ENCODE peak calls at places on chromosome X, in five cellular contexts. Y, P, C, Z and R are unnamed samples.

GRCh38 chrX:30875957-30876356 is 13.1 kb downstream of the TAB3 start:
- DNase-seq in Y (no peak), P (no peak), Z (peak), C (peak), R (no peak)

GRCh38 chrX:285076-285677 is 4.0 kb downstream of the PLCXD1 start:
- DNase-seq in Z (no peak), C (no peak), Y (no peak), P (no peak), R (no peak)

GRCh38 chrX:119488749-119489148 is 20.5 kb downstream of the SLC25A5 start:
- DNase-seq in Z (peak), P (peak), C (no peak), Y (no peak), R (peak)

GRCh38 chrX:65575024-65575423 is 40.4 kb upstream of the LAS1L start:
- DNase-seq in P (no peak), Y (no peak), Z (no peak), C (peak), R (no peak)

GRCh38 chrX:56804867-56805266 is 75.8 kb downstream of the NBDY start:
- DNase-seq in Y (no peak), P (no peak), C (peak), Z (no peak), R (no peak)

GRCh38 chrX:48958635-48959094 is 1.3 kb upstream of the OTUD5 start:
- DNase-seq in P (peak), Z (peak), C (peak), Y (no peak), R (peak)

GRCh38 chrX:9859711-9860555 is 73.7 kb downstream of the SHROOM2 start:
- DNase-seq in Y (no peak), Z (peak), C (peak), P (no peak), R (no peak)

GRCh38 chrX:103656623-103657022 is 27.8 kb downstream of the TCEAL1 start:
- DNase-seq in Y (no peak), C (peak), Z (peak), P (no peak), R (no peak)

GRCh38 chrX:66030505-66031317 is 9.2 kb downstream of the VSIG4 start:
- DNase-seq in Y (no peak), C (peak), P (no peak), Z (peak), R (no peak)

GRCh38 chrX:49956313-49956712 is 33.9 kb downstream of the CLCN5 start:
- DNase-seq in Z (no peak), P (no peak), C (no peak), Y (no peak), R (no peak)

GRCh38 chrX:117120700-117121099 is 657.9 kb upstream of the CT83 start:
- DNase-seq in P (no peak), C (no peak), Z (no peak), Y (no peak), R (no peak)

GRCh38 chrX:21375795-21376069 is 1.5 kb downstream of the CNKSR2 start:
- DNase-seq in Y (no peak), P (no peak), Z (no peak), C (no peak), R (no peak)

GRCh38 chrX:79270401-79270800 is 96.7 kb downstream of the ITM2A start:
- DNase-seq in Y (no peak), C (no peak), P (peak), Z (no peak), R (peak)

GRCh38 chrX:53022381-53022780 is 26.2 kb upstream of the GPR173 start:
- DNase-seq in Z (no peak), P (no peak), C (no peak), Y (no peak), R (no peak)

GRCh38 chrX:48902135-48902534 is 4.4 kb downstream of the PQBP1 start:
- DNase-seq in P (no peak), Y (no peak), Z (no peak), C (no peak), R (no peak)

GRCh38 chrX:102846544-102847236 is 90.4 kb upstream of the RAB40AL start:
- DNase-seq in C (peak), Z (peak), P (no peak), Y (no peak), R (no peak)

GRCh38 chrX:17377795-17378194 is 2.8 kb downstream of the NHS start:
- DNase-seq in Y (no peak), C (no peak), Z (no peak), P (no peak), R (no peak)

GRCh38 chrX:372856-373640 is 13.7 kb downstream of the PPP2R3B start:
- DNase-seq in Y (peak), Z (no peak), P (no peak), C (no peak), R (no peak)

GRCh38 chrX:128807367-128807766 is 715.9 kb downstream of the SMARCA1 start:
- DNase-seq in P (no peak), Y (no peak), Z (no peak), C (no peak), R (no peak)

GRCh38 chrX:68186552-68187262 is 246.6 kb downstream of the OPHN1 start:
- DNase-seq in Y (no peak), Z (no peak), C (peak), P (no peak), R (no peak)

GRCh38 chrX:36160056-36160455 is 240.5 kb downstream of the CFAP47 start:
- DNase-seq in Z (no peak), P (no peak), Y (no peak), C (peak), R (no peak)

GRCh38 chrX:101595739-101596419 is 21.9 kb downstream of the ARMCX6 start:
- DNase-seq in P (peak), Y (no peak), C (peak), Z (peak), R (no peak)

GRCh38 chrX:2360731-2361130 is 140.0 kb downstream of the DHRSX start:
- DNase-seq in Y (no peak), C (peak), P (no peak), Z (peak), R (no peak)

GRCh38 chrX:255923-256331 is 25.3 kb upstream of the PLCXD1 start:
- DNase-seq in Y (no peak), C (no peak), Z (no peak), P (no peak), R (no peak)

GRCh38 chrX:120559799-120560198 is 963 bp downstream of the CUL4B start:
- DNase-seq in Z (no peak), Y (no peak), P (no peak), C (peak), R (no peak)

GRCh38 chrX:39874202-39874816 is 223.4 kb downstream of the BCOR start:
- DNase-seq in P (no peak), Z (no peak), Y (no peak), C (peak), R (no peak)

GRCh38 chrX:39720945-39721344 is 376.8 kb downstream of the BCOR start:
- DNase-seq in Y (no peak), C (no peak), P (no peak), Z (no peak), R (no peak)

GRCh38 chrX:48516987-48517386 is 4.6 kb upstream of the EBP start:
- DNase-seq in Y (no peak), P (no peak), C (no peak), Z (no peak), R (no peak)

GRCh38 chrX:30010471-30010870 is 204.9 kb upstream of the MAGEB2 start:
- DNase-seq in Y (no peak), Z (no peak), P (no peak), C (no peak), R (no peak)

GRCh38 chrX:49610718-49611310 is 12.0 kb downstream of the GAGE1 start:
- DNase-seq in Y (no peak), P (no peak), Z (no peak), C (no peak), R (no peak)

GRCh38 chrX:12497832-12498591 is 293.2 kb upstream of the PRPS2 start:
- DNase-seq in Z (no peak), Y (no peak), P (no peak), C (no peak), R (no peak)

GRCh38 chrX:111114806-111115205 is 18.8 kb downstream of the PAK3 start:
- DNase-seq in P (no peak), Y (no peak), C (peak), Z (no peak), R (no peak)

GRCh38 chrX:130024127-130024526 is 41.7 kb downstream of the BCORL1 start:
- DNase-seq in P (peak), Y (no peak), Z (peak), C (peak), R (peak)

GRCh38 chrX:106902684-106903083 is 457 bp downstream of the RIPPLY1 start:
- DNase-seq in Z (no peak), P (no peak), C (no peak), Y (no peak), R (no peak)

GRCh38 chrX:106903291-106903820 is at the start of gene RIPPLY1:
- DNase-seq in C (no peak), P (no peak), Z (no peak), Y (no peak), R (no peak)

GRCh38 chrX:106905064-106905708 is 2.0 kb upstream of the RIPPLY1 start:
- DNase-seq in Y (no peak), P (no peak), C (no peak), Z (no peak), R (no peak)

GRCh38 chrX:106901781-106902219 is 1.3 kb downstream of the RIPPLY1 start:
- DNase-seq in P (no peak), C (no peak), Y (no peak), Z (no peak), R (no peak)

GRCh38 chrX:106903856-106904528 is 851 bp upstream of the RIPPLY1 start:
- DNase-seq in Y (no peak), Z (no peak), C (no peak), P (no peak), R (no peak)
- TF ChIP-seq CTCF in Y (no peak), Z (no peak), C (no peak), P (no peak), R (no peak)

DNA sequence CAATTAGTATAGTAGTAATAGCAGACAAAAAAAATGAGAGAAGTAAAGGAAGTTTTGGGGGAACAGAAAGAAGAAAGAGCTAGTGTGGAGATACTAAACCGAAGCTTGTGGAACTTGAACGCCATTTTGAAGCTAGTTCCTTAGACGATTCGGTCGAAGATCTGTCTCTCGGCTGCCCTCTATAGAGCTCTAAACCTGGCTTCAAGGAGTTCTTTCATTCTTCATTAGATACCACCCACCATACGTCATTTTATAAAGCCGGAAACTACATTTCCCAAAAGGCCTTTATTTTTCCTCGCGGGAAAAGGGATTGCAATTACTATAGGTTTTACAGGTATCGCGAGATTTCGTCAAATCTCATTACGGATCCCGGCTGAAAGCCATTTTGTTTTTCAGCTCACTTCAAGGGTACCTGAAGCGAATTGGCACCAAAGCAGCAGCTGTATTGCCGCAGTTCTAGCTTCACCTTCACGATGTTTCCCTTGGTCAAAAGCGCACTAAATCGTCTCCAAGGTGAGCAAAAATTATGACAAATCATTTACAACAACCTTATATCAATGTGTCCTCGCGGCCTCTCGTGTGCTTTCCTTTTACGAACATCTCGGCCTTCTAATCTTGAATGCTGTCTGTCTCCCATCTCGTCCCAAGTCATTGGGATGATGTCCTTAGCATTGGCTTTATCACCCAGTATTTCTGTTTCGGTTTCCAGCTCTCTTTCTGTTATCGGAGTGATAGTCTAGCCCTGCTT is at the start of gene COX7B:
- DNase-seq in Y (no peak), Z (peak), P (peak), C (peak), R (no peak)
- TF ChIP-seq CTCF in Y (peak), Z (peak), P (no peak), C (peak), R (peak)

DNA sequence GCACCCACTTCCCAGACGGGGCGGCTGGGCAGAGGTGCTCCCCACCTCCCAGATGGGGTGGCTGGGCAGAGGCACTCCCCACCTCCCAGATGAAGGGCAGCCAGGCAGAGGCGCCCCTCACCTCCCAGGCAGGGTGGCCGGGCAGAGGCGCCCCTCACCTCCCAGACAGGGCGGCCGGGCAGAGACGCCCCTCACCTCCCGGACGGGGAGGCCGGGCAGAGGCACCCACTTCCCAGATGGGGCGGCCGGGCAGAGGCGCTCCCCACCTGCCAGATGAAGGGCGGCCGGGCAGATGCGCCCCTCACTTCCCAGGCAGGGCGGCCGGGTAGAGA is 61.2 kb downstream of the UPRT start:
- DNase-seq in C (no peak), Y (no peak), Z (no peak), P (no peak), R (no peak)
- TF ChIP-seq CTCF in C (no peak), Y (no peak), Z (no peak), P (no peak), R (no peak)

GRCh38 chrX:6904178-6904577 is 243.3 kb upstream of the STS start:
- DNase-seq in C (no peak), Y (no peak), P (no peak), Z (no peak), R (no peak)

GRCh38 chrX:6898371-6898770 is 249.1 kb upstream of the STS start:
- DNase-seq in Z (no peak), P (no peak), Y (no peak), C (no peak), R (no peak)
- TF ChIP-seq CTCF in Z (no peak), P (no peak), Y (no peak), C (no peak), R (no peak)

GRCh38 chrX:147550217-147550616 is 361.5 kb upstream of the FMR1 start:
- DNase-seq in Y (no peak), Z (no peak), P (no peak), C (no peak), R (no peak)
- TF ChIP-seq CTCF in Y (no peak), Z (no peak), P (no peak), C (no peak), R (no peak)

DNA sequence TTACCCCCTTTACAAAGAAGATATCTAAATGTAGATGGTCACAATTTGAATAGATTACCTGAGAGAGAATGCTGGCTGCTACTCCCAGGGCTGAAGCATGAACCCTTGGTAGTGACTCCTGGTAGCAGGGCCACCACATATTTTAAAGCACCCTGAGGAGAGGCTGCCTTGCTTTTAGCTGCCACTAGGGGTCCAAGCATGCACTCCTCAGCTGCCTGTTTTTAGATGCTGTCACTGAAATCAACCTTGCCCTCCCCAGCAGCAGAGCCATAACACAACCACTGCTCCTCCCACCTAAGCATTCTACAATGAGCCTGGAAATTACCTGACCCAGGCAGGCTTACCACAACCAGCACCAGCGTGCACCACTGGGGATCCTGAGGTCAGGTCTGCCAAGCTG is 850.9 kb downstream of the FAM133A start:
- DNase-seq in Z (no peak), Y (no peak), P (no peak), C (peak), R (no peak)
- TF ChIP-seq CTCF in Z (peak), Y (no peak), P (no peak), C (no peak), R (no peak)

GRCh38 chrX:134813697-134814096 is 155.4 kb upstream of the PLAC1 start:
- DNase-seq in C (no peak), Y (no peak), P (no peak), Z (no peak), R (no peak)
- TF ChIP-seq CTCF in C (no peak), Y (no peak), P (no peak), Z (no peak), R (no peak)

DNA sequence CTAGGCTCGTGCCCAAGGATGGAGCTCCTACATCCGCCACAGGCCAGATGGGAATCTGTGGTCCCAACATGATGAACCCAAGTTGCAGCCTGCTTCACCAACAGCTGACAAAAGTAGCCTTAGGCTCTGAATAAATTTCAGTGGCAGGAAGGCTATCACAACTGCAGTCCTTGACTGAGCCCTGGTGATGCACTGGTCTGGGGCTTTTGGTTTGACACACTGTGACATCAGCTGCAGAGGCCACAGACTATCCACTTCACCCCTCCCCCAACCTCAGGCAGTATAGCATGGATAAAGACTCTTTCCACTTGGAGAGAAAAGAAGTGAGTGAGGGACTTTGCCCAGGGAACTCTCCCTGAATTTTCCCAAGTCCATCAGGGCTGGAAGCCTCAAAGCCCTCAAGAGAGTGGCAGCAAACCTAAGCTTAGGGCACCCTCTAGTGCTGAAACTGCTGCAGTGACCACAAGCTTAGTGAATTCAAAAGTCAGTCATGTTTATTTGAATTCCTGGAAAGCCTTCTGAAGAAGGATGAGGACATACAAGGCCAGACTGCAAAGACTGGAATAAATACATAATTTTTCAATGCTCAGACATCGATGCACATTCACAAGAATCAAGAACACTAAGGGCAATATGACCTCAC is 135.0 kb upstream of the TENT5D start:
- DNase-seq in P (no peak), Z (no peak), C (peak), Y (no peak), R (no peak)
- TF ChIP-seq CTCF in P (no peak), Z (peak), C (peak), Y (no peak), R (peak)

GRCh38 chrX:23782455-23782854 is 518 bp upstream of the SAT1 start:
- DNase-seq in C (no peak), P (no peak), Z (no peak), Y (no peak), R (no peak)
- TF ChIP-seq CTCF in C (no peak), P (no peak), Z (no peak), Y (no peak), R (no peak)

GRCh38 chrX:149877157-149877556 is 3.8 kb upstream of the MAGEA8 start:
- DNase-seq in Z (no peak), Y (no peak), P (no peak), C (no peak), R (no peak)

GRCh38 chrX:149870840-149871239 is 10.1 kb upstream of the MAGEA8 start:
- DNase-seq in P (no peak), Y (no peak), Z (no peak), C (no peak), R (no peak)

GRCh38 chrX:149867488-149867887 is 13.5 kb upstream of the MAGEA8 start:
- DNase-seq in C (no peak), P (no peak), Y (no peak), Z (no peak), R (no peak)

GRCh38 chrX:149871433-149871832 is 9.6 kb upstream of the MAGEA8 start:
- DNase-seq in Z (no peak), P (no peak), C (no peak), Y (no peak), R (no peak)

DNA sequence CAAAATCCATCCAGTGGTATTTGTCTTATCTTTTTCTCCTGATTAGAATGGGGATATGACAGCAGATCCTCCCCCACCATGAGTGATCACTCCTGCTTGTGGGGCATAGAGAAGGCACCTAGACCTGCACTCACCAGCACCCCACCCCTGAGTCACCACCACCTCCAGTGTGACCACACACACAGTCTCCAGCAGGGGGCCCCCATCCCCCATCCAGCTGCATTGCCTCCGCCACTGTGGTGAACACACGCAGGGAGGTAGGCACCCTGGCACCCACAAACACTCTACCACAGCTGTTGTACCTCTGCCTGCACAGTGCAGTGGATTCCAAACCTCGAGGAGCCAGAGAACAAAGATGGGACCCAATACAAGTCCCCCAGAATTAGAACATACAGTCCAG is 9.0 kb upstream of the MAGEA8 start:
- DNase-seq in C (peak), Y (no peak), Z (peak), P (no peak), R (no peak)
- TF ChIP-seq CTCF in C (peak), Y (peak), Z (peak), P (no peak), R (no peak)